ENCODE peak calls at places on chromosome 12, in four cellular contexts. J, F, L and V are unnamed samples. For H3K4me1, the result is how much of the 10 kb centered on the place peaks cover.

GRCh38 chr12:2687058-2687457 is 107.7 kb upstream of the FKBP4 start:
- DNase-seq in J (no peak), F (no peak), L (no peak), V (peak)

GRCh38 chr12:50059440-50060119 is 2.2 kb downstream of the ASIC1 start:
- DNase-seq in J (no peak), F (no peak), L (no peak), V (no peak)

GRCh38 chr12:2194571-2194970 is 141.8 kb downstream of the CACNA1C start:
- DNase-seq in J (no peak), F (no peak), L (no peak), V (no peak)

GRCh38 chr12:117854339-117855012 is 114.3 kb downstream of the KSR2 start:
- DNase-seq in J (peak), F (no peak), L (no peak), V (peak)

GRCh38 chr12:33265900-33266299 is 173.7 kb downstream of the SYT10 start:
- DNase-seq in J (no peak), F (no peak), L (no peak), V (no peak)

GRCh38 chr12:106291342-106291741 is 11.2 kb upstream of the TCP11L2 start:
- DNase-seq in J (no peak), F (no peak), L (no peak), V (no peak)

GRCh38 chr12:77578471-77579262 is 252.0 kb upstream of the NAV3 start:
- DNase-seq in J (no peak), F (no peak), L (no peak), V (no peak)

GRCh38 chr12:96401061-96401871 is 1.0 kb upstream of the CDK17 start:
- DNase-seq in J (peak), F (peak), L (no peak), V (no peak)

GRCh38 chr12:14167005-14167628 is 185.7 kb upstream of the GRIN2B start:
- DNase-seq in J (peak), F (peak), L (no peak), V (peak)

GRCh38 chr12:66563220-66563619 is 115.7 kb downstream of the GRIP1 start:
- DNase-seq in J (no peak), F (no peak), L (no peak), V (no peak)

GRCh38 chr12:49019435-49020317 is 1.1 kb upstream of the PRKAG1 start:
- DNase-seq in J (no peak), F (no peak), L (no peak), V (no peak)

GRCh38 chr12:52721838-52722470 is 18.6 kb upstream of the KRT77 start:
- DNase-seq in J (no peak), F (no peak), L (no peak), V (no peak)

GRCh38 chr12:54452628-54453027 is 20.8 kb downstream of the GTSF1 start:
- DNase-seq in J (no peak), F (no peak), L (no peak), V (no peak)

GRCh38 chr12:70080577-70080976 is 162.7 kb upstream of the CNOT2 start:
- DNase-seq in J (no peak), F (no peak), L (no peak), V (no peak)

GRCh38 chr12:132761911-132762583 is 415 bp upstream of the ANKLE2 start:
- DNase-seq in J (peak), F (peak), L (no peak), V (peak)

GRCh38 chr12:131494141-131494733 is 216.7 kb upstream of the SFSWAP start:
- DNase-seq in J (no peak), F (no peak), L (no peak), V (no peak)

GRCh38 chr12:4607056-4607455 is 41.8 kb downstream of the AKAP3 start:
- DNase-seq in J (no peak), F (no peak), L (no peak), V (no peak)

GRCh38 chr12:49389092-49389703 is 21.9 kb downstream of the SPATS2 start:
- DNase-seq in J (no peak), F (no peak), L (no peak), V (peak)

GRCh38 chr12:124231980-124232653 is 62.8 kb upstream of the RFLNA start:
- DNase-seq in J (no peak), F (no peak), L (no peak), V (peak)

GRCh38 chr12:55847603-55848329 is 5.0 kb upstream of the MMP19 start:
- DNase-seq in J (peak), F (peak), L (peak), V (peak)

GRCh38 chr12:6943387-6943718 is 263 bp upstream of the RNU7-1 start:
- DNase-seq in J (peak), F (peak), L (peak), V (peak)

GRCh38 chr12:10361622-10362021 is 28.2 kb downstream of the KLRK1 start:
- DNase-seq in J (no peak), F (no peak), L (no peak), V (no peak)

GRCh38 chr12:63815482-63815852 is 29.0 kb upstream of the SRGAP1 start:
- DNase-seq in J (no peak), F (no peak), L (no peak), V (no peak)

GRCh38 chr12:45794422-45794821 is 64.9 kb downstream of the ARID2 start:
- DNase-seq in J (no peak), F (no peak), L (no peak), V (no peak)

GRCh38 chr12:6759741-6760140 is 6.4 kb upstream of the PTMS start:
- DNase-seq in J (no peak), F (no peak), L (no peak), V (no peak)

GRCh38 chr12:121110211-121110940 is 22.3 kb upstream of the P2RX7 start:
- DNase-seq in J (peak), F (peak), L (no peak), V (peak)

GRCh38 chr12:120909633-120910318 is 5.6 kb upstream of the SPPL3 start:
- DNase-seq in J (no peak), F (no peak), L (no peak), V (no peak)

GRCh38 chr12:47767197-47767724 is 5.8 kb upstream of the SLC48A1 start:
- DNase-seq in J (peak), F (no peak), L (no peak), V (peak)

GRCh38 chr12:79367016-79367575 is 323.7 kb downstream of the PAWR start:
- DNase-seq in J (no peak), F (no peak), L (no peak), V (no peak)

GRCh38 chr12:102769323-102769916 is 147.6 kb downstream of the PAH start:
- DNase-seq in J (peak), F (peak), L (no peak), V (peak)

GRCh38 chr12:125451408-125451807 is 386.2 kb downstream of the AACS start:
- DNase-seq in J (no peak), F (no peak), L (no peak), V (no peak)

DNA sequence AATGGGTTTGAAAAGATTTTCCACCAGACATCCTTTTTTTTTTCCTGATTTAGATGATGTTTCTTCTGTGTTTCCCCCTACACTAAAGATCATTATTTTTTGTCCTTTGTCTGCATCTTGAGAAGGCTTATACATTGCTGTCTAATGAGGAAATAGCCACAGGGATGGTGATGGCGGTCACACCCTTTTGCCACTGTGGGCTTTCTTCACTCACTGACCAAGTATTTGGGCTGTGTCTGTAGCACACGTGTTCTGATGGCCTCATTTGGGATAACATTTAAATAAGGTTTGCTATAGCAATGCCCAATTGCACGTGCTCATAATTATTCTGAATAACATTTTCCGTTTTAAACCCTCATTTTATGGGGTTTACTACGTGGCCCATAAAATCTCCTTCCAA is 230.3 kb upstream of the PRICKLE1 start:
- DNase-seq in J (no peak), F (no peak), L (no peak), V (no peak)
- H3K27ac ChIP-seq in J (no peak), F (no peak), L (no peak), V (no peak)

DNA sequence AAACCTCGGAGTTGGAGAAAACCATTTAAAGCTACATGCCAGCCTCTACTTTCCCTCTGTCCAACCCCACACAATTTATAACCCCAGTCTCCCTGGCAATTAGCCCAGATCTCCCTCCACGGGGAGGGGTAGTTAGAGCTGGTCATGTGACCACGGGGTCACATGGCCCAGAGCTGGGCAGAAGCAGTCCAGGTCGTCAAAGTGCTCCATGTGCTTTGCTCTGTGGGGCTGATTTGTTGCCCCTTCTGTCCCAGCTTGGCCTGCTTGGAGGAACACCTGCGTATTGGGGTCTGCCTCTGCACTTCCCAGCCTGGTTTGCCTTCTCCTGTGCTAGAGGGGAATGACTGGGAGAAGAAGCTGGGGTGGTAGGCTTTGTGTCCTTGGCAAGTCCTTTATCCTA is 219.1 kb downstream of the RBM19 start:
- DNase-seq in J (no peak), F (no peak), L (no peak), V (no peak)
- TF ChIP-seq CTCF in J (no peak), F (no peak), L (no peak), V (no peak)

GRCh38 chr12:76508128-76508661 is 51.4 kb downstream of the OSBPL8 start:
- DNase-seq in J (no peak), F (no peak), L (no peak), V (no peak)
- H3K4me1 ChIP-seq in J (under half), F (under half), L (under half), V (under half)

GRCh38 chr12:112124918-112125249 is 476 bp upstream of the TRAFD1 start:
- DNase-seq in J (peak), F (no peak), L (no peak), V (no peak)
- H3K27ac ChIP-seq in J (no peak), F (peak), L (peak), V (no peak)

GRCh38 chr12:51115516-51115915 is 32.1 kb upstream of the CSRNP2 start:
- DNase-seq in J (no peak), F (no peak), L (no peak), V (no peak)
- TF ChIP-seq CTCF in J (no peak), F (no peak), L (no peak), V (no peak)

DNA sequence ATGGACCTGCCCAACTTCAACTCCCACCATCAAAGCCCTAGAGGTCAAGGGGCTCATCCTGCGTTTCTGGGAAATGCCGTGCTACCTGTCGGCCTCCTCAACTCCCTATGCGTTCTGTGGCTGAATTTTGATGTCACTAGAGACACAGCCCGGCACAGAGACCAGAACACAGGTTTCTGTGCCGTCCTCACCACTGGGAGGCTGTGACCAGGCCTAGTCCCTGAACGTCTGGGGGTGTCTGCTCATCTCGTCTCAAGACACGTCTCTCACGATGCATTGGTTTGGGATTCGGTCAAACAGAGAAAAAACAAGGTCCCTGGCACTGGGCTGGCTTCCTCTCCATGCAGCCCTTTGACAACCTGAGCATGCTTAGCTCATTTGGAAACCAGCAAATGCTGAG is 33.5 kb downstream of the SLC15A4 start:
- DNase-seq in J (no peak), F (no peak), L (no peak), V (no peak)
- H3K4me1 ChIP-seq in J (under half), F (under half), L (under half), V (under half)

DNA sequence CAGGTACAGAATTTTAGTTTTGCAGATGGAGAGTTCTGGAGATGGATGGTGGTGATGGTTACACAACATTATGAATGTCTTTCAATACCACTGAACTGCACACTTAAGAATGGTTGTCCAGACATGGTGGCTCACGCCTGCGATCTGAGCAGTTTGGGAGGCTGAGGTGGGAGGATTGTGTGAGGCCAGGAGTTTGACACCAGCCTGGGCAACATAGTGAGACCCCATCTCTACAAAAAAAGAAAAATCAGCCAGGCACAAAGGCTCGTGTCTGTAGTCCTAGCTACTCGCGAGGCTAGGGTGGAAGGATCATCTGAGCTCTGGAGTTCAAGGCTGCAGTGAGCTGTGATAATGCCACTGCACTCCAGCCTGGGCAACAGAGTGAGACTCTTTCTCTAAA is 8.1 kb upstream of the USP30 start:
- DNase-seq in J (no peak), F (no peak), L (no peak), V (no peak)
- H3K27ac ChIP-seq in J (no peak), F (no peak), L (no peak), V (no peak)